ENCODE peak calls at places on chromosomes 7 and 10, in eight cellular contexts. E is mucosa of descending colon, W is adrenal gland, T is HEK293T, Q is SJSA1, D is suprapubic skin, B is fibroblast of the conjunctiva, I is cardiac fibroblast. F is an unnamed sample.

GRCh38 chr7:16067695-16068094 is 353.6 kb downstream of the CRPPA start:
- DNase-seq in Q (no peak), T (no peak), B (no peak), E (no peak), D (no peak), I (no peak), W (no peak), F (no peak)

GRCh38 chr10:88848499-88848898 is 3.1 kb downstream of the ANKRD22 start:
- DNase-seq in W (no peak), D (no peak), I (peak), B (peak), Q (peak), T (no peak), E (no peak), F (peak)

GRCh38 chr10:92240289-92241157 is 50.4 kb downstream of the CPEB3 start:
- DNase-seq in T (peak), E (peak), I (peak), Q (peak), B (peak), W (peak), D (peak), F (peak)

GRCh38 chr10:70035531-70035930 is 17.1 kb upstream of the MACROH2A2 start:
- DNase-seq in T (no peak), B (no peak), W (no peak), E (no peak), I (no peak), Q (no peak), D (no peak), F (no peak)

GRCh38 chr10:17910144-17910789 is 41.5 kb upstream of the SLC39A12 start:
- DNase-seq in D (no peak), B (peak), I (peak), T (peak), E (no peak), W (peak), Q (peak), F (peak)

GRCh38 chr7:92831716-92832622 is 4.4 kb downstream of the CDK6 start:
- DNase-seq in B (peak), E (no peak), D (no peak), W (no peak), Q (peak), T (no peak), I (peak), F (peak)

GRCh38 chr10:62264702-62265436 is 3.8 kb downstream of the RTKN2 start:
- DNase-seq in I (peak), B (peak), T (peak), E (no peak), W (no peak), Q (peak), D (no peak), F (peak)

GRCh38 chr7:105656922-105657521 is 75.7 kb upstream of the EFCAB10 start:
- DNase-seq in I (no peak), Q (peak), T (peak), E (no peak), W (peak), B (no peak), D (no peak), F (no peak)

GRCh38 chr7:43071604-43072003 is 40.8 kb upstream of the HECW1 start:
- DNase-seq in Q (peak), T (no peak), I (peak), E (no peak), D (no peak), B (peak), W (no peak), F (no peak)

GRCh38 chr7:30321992-30322637 is 37.7 kb downstream of the ZNRF2 start:
- DNase-seq in T (no peak), B (no peak), Q (peak), E (no peak), D (no peak), I (peak), W (no peak), F (no peak)

GRCh38 chr10:92880233-92880861 is 32.0 kb downstream of the EXOC6 start:
- DNase-seq in I (peak), D (no peak), W (no peak), B (peak), E (no peak), T (peak), Q (peak), F (peak)

GRCh38 chr10:15715619-15716227 is 4.0 kb downstream of the ITGA8 start:
- DNase-seq in W (no peak), Q (peak), D (no peak), I (peak), T (peak), E (no peak), B (peak), F (no peak)

GRCh38 chr10:103934308-103934707 is 16.3 kb upstream of the STN1 start:
- DNase-seq in D (no peak), T (no peak), E (no peak), B (no peak), W (no peak), I (no peak), Q (no peak), F (no peak)

GRCh38 chr10:29119374-29119773 is 169.5 kb upstream of the LYZL1 start:
- DNase-seq in W (peak), I (peak), E (peak), B (no peak), T (peak), D (no peak), Q (peak), F (no peak)

GRCh38 chr10:88076027-88076880 is 212.8 kb downstream of the PTEN start:
- DNase-seq in W (no peak), I (no peak), B (no peak), D (no peak), T (no peak), E (no peak), Q (no peak), F (no peak)

GRCh38 chr7:128792471-128793183 is 859 bp downstream of the CCDC136 start:
- DNase-seq in T (no peak), W (no peak), E (no peak), D (no peak), Q (no peak), I (no peak), B (no peak), F (no peak)

GRCh38 chr7:25392571-25393338 is 164.5 kb upstream of the NPVF start:
- DNase-seq in Q (peak), D (no peak), B (no peak), I (peak), W (peak), E (no peak), T (peak), F (no peak)

GRCh38 chr7:140400381-140400780 is 2.1 kb upstream of the SLC37A3 start:
- DNase-seq in Q (no peak), W (no peak), B (no peak), T (no peak), I (no peak), D (no peak), E (no peak), F (no peak)

GRCh38 chr10:79492256-79492655 is 20.1 kb upstream of the EIF5AL1 start:
- DNase-seq in I (no peak), B (no peak), E (no peak), T (no peak), D (no peak), W (no peak), Q (no peak), F (no peak)

GRCh38 chr10:102643346-102644065 is 773 bp upstream of the TRIM8 start:
- DNase-seq in I (peak), Q (peak), E (peak), D (peak), T (peak), W (peak), B (peak), F (peak)

GRCh38 chr7:97043281-97043680 is 18.6 kb upstream of the DLX5 start:
- DNase-seq in D (no peak), T (no peak), E (no peak), I (no peak), B (no peak), Q (no peak), W (no peak), F (no peak)

GRCh38 chr7:47392241-47392759 is 189.6 kb downstream of the TNS3 start:
- DNase-seq in I (peak), T (no peak), W (peak), B (peak), Q (no peak), E (no peak), D (no peak), F (no peak)

GRCh38 chr10:122281751-122282150 is 10.7 kb downstream of the BTBD16 start:
- DNase-seq in B (no peak), E (no peak), Q (no peak), T (no peak), I (no peak), D (no peak), W (no peak), F (no peak)

GRCh38 chr10:108899686-108900085 is 1023.6 kb downstream of the XPNPEP1 start:
- DNase-seq in E (no peak), W (no peak), B (no peak), T (no peak), I (no peak), Q (peak), D (no peak), F (no peak)

GRCh38 chr10:48399056-48399541 is 92.6 kb downstream of the MAPK8 start:
- DNase-seq in D (no peak), E (no peak), W (no peak), I (no peak), B (no peak), Q (peak), T (no peak), F (no peak)

GRCh38 chr10:46234431-46235060 is 52.3 kb upstream of the ANTXRL start:
- DNase-seq in Q (no peak), I (no peak), B (no peak), E (peak), W (peak), D (peak), T (no peak), F (no peak)

GRCh38 chr7:132065973-132066611 is 509.7 kb upstream of the PODXL start:
- DNase-seq in W (no peak), E (no peak), Q (no peak), I (peak), B (no peak), T (no peak), D (no peak), F (no peak)

GRCh38 chr7:43808410-43808809 is 49.9 kb downstream of the BLVRA start:
- DNase-seq in Q (no peak), T (no peak), W (no peak), B (no peak), E (no peak), D (no peak), I (no peak), F (no peak)

GRCh38 chr7:33459340-33459751 is 330.0 kb downstream of the BBS9 start:
- DNase-seq in Q (peak), T (peak), B (peak), W (no peak), I (peak), D (no peak), E (no peak), F (peak)

GRCh38 chr7:46626261-46627037 is 705.4 kb upstream of the IGFBP3 start:
- DNase-seq in B (no peak), I (no peak), W (no peak), E (no peak), T (no peak), Q (no peak), D (no peak), F (no peak)

GRCh38 chr7:42217053-42217452 is 20.0 kb downstream of the GLI3 start:
- DNase-seq in E (no peak), W (no peak), B (no peak), T (no peak), I (no peak), Q (no peak), D (no peak), F (no peak)

GRCh38 chr7:157276091-157276561 is 60.7 kb upstream of the DNAJB6 start:
- DNase-seq in I (no peak), D (no peak), E (peak), Q (no peak), T (peak), B (no peak), W (no peak), F (no peak)

GRCh38 chr7:4042402-4042801 is 639.7 kb upstream of the FOXK1 start:
- DNase-seq in W (peak), I (no peak), Q (no peak), E (no peak), B (no peak), T (no peak), D (no peak), F (no peak)

GRCh38 chr10:13758302-13758701 is 171.5 kb downstream of the PRPF18 start:
- DNase-seq in W (no peak), E (no peak), T (peak), Q (no peak), D (no peak), B (no peak), I (peak), F (no peak)

GRCh38 chr7:44639701-44640321 is 33.4 kb downstream of the OGDH start:
- DNase-seq in B (peak), T (no peak), Q (peak), I (peak), E (peak), D (peak), W (peak), F (peak)